ENCODE peak calls at places on chromosomes 2 and 18, in seven cellular contexts. One of them, this sample, is unnamed.

GRCh38 chr2:197088694-197089093 is 162.2 kb upstream of the PGAP1 start:
- DNase-seq in fibroblast of mammary gland: peak
- DNase-seq in retinal pigment epithelial cell: peak
- DNase-seq in kidney epithelial cell: peak
- DNase-seq in A549: no peak
- DNase-seq in kidney: no peak
- DNase-seq in endothelial cell: no peak
- DNase-seq in this sample: no peak

GRCh38 chr2:217052856-217053577 is 193.2 kb upstream of the TNP1 start:
- DNase-seq in retinal pigment epithelial cell: no peak
- DNase-seq in A549: no peak
- DNase-seq in kidney: no peak
- DNase-seq in fibroblast of mammary gland: no peak
- DNase-seq in endothelial cell: no peak
- DNase-seq in kidney epithelial cell: no peak
- DNase-seq in this sample: no peak

GRCh38 chr18:56162871-56163270 is 475.5 kb downstream of the TXNL1 start:
- DNase-seq in kidney: no peak
- DNase-seq in endothelial cell: no peak
- DNase-seq in retinal pigment epithelial cell: no peak
- DNase-seq in fibroblast of mammary gland: peak
- DNase-seq in A549: no peak
- DNase-seq in kidney epithelial cell: no peak
- DNase-seq in this sample: no peak

GRCh38 chr2:221482581-221483140 is 89.4 kb downstream of the EPHA4 start:
- DNase-seq in kidney: no peak
- DNase-seq in retinal pigment epithelial cell: no peak
- DNase-seq in fibroblast of mammary gland: no peak
- DNase-seq in endothelial cell: no peak
- DNase-seq in A549: no peak
- DNase-seq in kidney epithelial cell: no peak
- DNase-seq in this sample: no peak

GRCh38 chr2:120935339-120936313 is 200.0 kb downstream of the GLI2 start:
- DNase-seq in fibroblast of mammary gland: peak
- DNase-seq in endothelial cell: no peak
- DNase-seq in retinal pigment epithelial cell: no peak
- DNase-seq in kidney: peak
- DNase-seq in kidney epithelial cell: peak
- DNase-seq in A549: peak
- DNase-seq in this sample: no peak

GRCh38 chr2:30758315-30758714 is 48.9 kb downstream of the CAPN13 start:
- DNase-seq in endothelial cell: no peak
- DNase-seq in fibroblast of mammary gland: no peak
- DNase-seq in kidney: no peak
- DNase-seq in kidney epithelial cell: no peak
- DNase-seq in retinal pigment epithelial cell: no peak
- DNase-seq in A549: no peak
- DNase-seq in this sample: peak

GRCh38 chr18:63979409-63979908 is 9.6 kb downstream of the SERPINB8 start:
- DNase-seq in endothelial cell: peak
- DNase-seq in retinal pigment epithelial cell: no peak
- DNase-seq in A549: peak
- DNase-seq in kidney: no peak
- DNase-seq in fibroblast of mammary gland: peak
- DNase-seq in kidney epithelial cell: peak
- DNase-seq in this sample: peak

GRCh38 chr2:30577151-30577550 is 130.1 kb downstream of the LCLAT1 start:
- DNase-seq in kidney epithelial cell: no peak
- DNase-seq in A549: no peak
- DNase-seq in kidney: no peak
- DNase-seq in fibroblast of mammary gland: no peak
- DNase-seq in retinal pigment epithelial cell: peak
- DNase-seq in endothelial cell: no peak
- DNase-seq in this sample: no peak

GRCh38 chr2:40448476-40449079 is 3.3 kb downstream of the SLC8A1 start:
- DNase-seq in A549: peak
- DNase-seq in endothelial cell: peak
- DNase-seq in kidney epithelial cell: no peak
- DNase-seq in retinal pigment epithelial cell: no peak
- DNase-seq in fibroblast of mammary gland: peak
- DNase-seq in kidney: no peak
- DNase-seq in this sample: no peak

GRCh38 chr18:36155960-36156757 is 26.5 kb downstream of the ELP2 start:
- DNase-seq in fibroblast of mammary gland: peak
- DNase-seq in kidney epithelial cell: no peak
- DNase-seq in kidney: no peak
- DNase-seq in endothelial cell: no peak
- DNase-seq in retinal pigment epithelial cell: no peak
- DNase-seq in A549: no peak
- DNase-seq in this sample: no peak

GRCh38 chr2:1803217-1804115 is 59.2 kb upstream of the PXDN start:
- DNase-seq in A549: no peak
- DNase-seq in fibroblast of mammary gland: no peak
- DNase-seq in kidney: peak
- DNase-seq in endothelial cell: no peak
- DNase-seq in retinal pigment epithelial cell: no peak
- DNase-seq in kidney epithelial cell: no peak
- DNase-seq in this sample: no peak

DNA sequence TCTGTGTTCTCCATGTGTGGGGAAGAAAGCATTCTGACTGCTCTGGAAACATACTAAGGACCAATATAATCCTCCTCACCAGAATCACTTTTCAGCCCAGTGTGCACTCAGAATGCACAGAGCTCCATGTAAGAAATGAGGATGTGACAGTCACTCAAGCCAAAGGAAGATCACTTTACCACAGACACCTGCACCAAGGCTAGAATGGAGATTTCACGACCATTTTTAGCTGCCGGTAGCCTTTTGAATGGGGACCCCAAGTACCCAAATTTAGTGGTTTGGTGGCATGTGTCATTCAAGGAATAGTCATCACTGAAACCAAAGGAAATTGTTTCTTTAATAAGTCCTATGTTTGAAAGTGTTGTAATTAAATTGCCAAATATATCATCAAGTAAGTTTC is 613.2 kb upstream of the ACVR2A start:
- DNase-seq in endothelial cell: no peak
- DNase-seq in retinal pigment epithelial cell: no peak
- DNase-seq in kidney epithelial cell: no peak
- DNase-seq in fibroblast of mammary gland: no peak
- DNase-seq in A549: no peak
- DNase-seq in kidney: no peak
- DNase-seq in this sample: no peak
- TF ChIP-seq CTCF in endothelial cell: no peak
- TF ChIP-seq CTCF in retinal pigment epithelial cell: no peak
- TF ChIP-seq CTCF in kidney epithelial cell: no peak
- TF ChIP-seq CTCF in fibroblast of mammary gland: no peak
- TF ChIP-seq CTCF in A549: no peak
- TF ChIP-seq CTCF in kidney: no peak
- TF ChIP-seq CTCF in this sample: no peak

GRCh38 chr2:128486640-128487375 is 168.1 kb upstream of the HS6ST1 start:
- DNase-seq in endothelial cell: no peak
- DNase-seq in retinal pigment epithelial cell: no peak
- DNase-seq in fibroblast of mammary gland: no peak
- DNase-seq in kidney epithelial cell: no peak
- DNase-seq in kidney: no peak
- DNase-seq in A549: no peak
- DNase-seq in this sample: no peak
- TF ChIP-seq CTCF in endothelial cell: no peak
- TF ChIP-seq CTCF in retinal pigment epithelial cell: no peak
- TF ChIP-seq CTCF in fibroblast of mammary gland: no peak
- TF ChIP-seq CTCF in kidney epithelial cell: no peak
- TF ChIP-seq CTCF in kidney: no peak
- TF ChIP-seq CTCF in A549: no peak
- TF ChIP-seq CTCF in this sample: no peak

GRCh38 chr2:67999332-67999731 is 63.5 kb downstream of the C1D start:
- DNase-seq in kidney epithelial cell: no peak
- DNase-seq in endothelial cell: no peak
- DNase-seq in fibroblast of mammary gland: no peak
- DNase-seq in kidney: no peak
- DNase-seq in retinal pigment epithelial cell: no peak
- DNase-seq in A549: no peak
- DNase-seq in this sample: no peak
- TF ChIP-seq CTCF in kidney epithelial cell: no peak
- TF ChIP-seq CTCF in endothelial cell: no peak
- TF ChIP-seq CTCF in fibroblast of mammary gland: no peak
- TF ChIP-seq CTCF in kidney: no peak
- TF ChIP-seq CTCF in retinal pigment epithelial cell: no peak
- TF ChIP-seq CTCF in A549: no peak
- TF ChIP-seq CTCF in this sample: no peak

DNA sequence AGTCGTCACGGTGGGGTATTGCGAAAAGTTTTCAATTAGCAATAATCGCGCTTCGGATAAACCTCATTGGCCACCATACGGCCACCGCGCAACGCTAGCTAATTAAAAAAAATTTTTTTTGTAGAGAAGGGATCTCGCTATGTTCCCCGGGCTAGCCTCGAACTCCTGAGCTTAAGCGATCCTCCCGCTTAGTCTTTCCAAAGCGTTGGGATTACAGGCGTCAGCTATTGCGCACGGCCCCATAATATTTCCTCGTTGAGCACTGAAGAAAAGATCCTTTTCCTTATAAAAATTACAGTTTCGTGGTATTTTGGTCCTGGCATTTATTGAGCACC is 759 bp upstream of the ACTR1B start:
- DNase-seq in kidney epithelial cell: no peak
- DNase-seq in endothelial cell: peak
- DNase-seq in A549: peak
- DNase-seq in kidney: no peak
- DNase-seq in fibroblast of mammary gland: no peak
- DNase-seq in retinal pigment epithelial cell: no peak
- DNase-seq in this sample: peak
- TF ChIP-seq CTCF in kidney epithelial cell: no peak
- TF ChIP-seq CTCF in endothelial cell: no peak
- TF ChIP-seq CTCF in A549: no peak
- TF ChIP-seq CTCF in kidney: no peak
- TF ChIP-seq CTCF in fibroblast of mammary gland: no peak
- TF ChIP-seq CTCF in retinal pigment epithelial cell: no peak
- TF ChIP-seq CTCF in this sample: no peak

DNA sequence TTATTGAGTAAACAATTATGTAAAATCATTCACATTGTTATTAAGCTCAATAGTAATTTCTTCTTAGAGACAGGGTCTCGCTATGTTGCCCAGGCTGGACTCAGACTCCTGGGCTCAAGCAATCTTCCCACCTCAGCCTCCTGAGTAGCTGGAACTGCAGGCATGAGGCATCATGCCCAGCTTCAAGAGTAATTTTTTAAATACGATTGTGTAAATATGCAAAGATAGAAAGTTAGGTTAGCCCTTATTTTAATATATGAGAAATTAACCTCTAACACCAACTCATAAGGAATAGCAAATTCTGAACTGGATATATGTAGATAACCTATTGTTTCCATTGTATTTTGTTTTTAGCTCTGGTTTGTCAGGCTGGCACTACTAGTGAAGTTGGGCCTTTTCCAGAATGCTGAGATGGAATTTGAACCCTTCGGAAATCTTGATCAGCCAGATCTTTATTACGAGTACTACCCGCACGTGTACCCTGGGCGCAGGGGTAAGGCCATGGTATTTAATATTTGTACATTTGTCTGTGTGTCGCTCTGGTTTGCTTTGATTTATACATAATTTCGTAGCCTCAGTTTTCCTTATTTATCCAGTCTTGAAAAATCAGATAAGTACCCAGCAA is 44.8 kb downstream of the TRAPPC12 start:
- DNase-seq in kidney: no peak
- DNase-seq in endothelial cell: no peak
- DNase-seq in kidney epithelial cell: no peak
- DNase-seq in A549: no peak
- DNase-seq in retinal pigment epithelial cell: no peak
- DNase-seq in fibroblast of mammary gland: no peak
- DNase-seq in this sample: no peak
- TF ChIP-seq CTCF in kidney: no peak
- TF ChIP-seq CTCF in endothelial cell: peak
- TF ChIP-seq CTCF in kidney epithelial cell: no peak
- TF ChIP-seq CTCF in A549: no peak
- TF ChIP-seq CTCF in retinal pigment epithelial cell: no peak
- TF ChIP-seq CTCF in fibroblast of mammary gland: no peak
- TF ChIP-seq CTCF in this sample: peak

GRCh38 chr2:48510329-48510728 is 19.6 kb upstream of the STON1 start:
- DNase-seq in retinal pigment epithelial cell: no peak
- DNase-seq in fibroblast of mammary gland: peak
- DNase-seq in A549: no peak
- DNase-seq in endothelial cell: no peak
- DNase-seq in kidney: no peak
- DNase-seq in kidney epithelial cell: no peak
- DNase-seq in this sample: no peak
- TF ChIP-seq CTCF in retinal pigment epithelial cell: no peak
- TF ChIP-seq CTCF in fibroblast of mammary gland: no peak
- TF ChIP-seq CTCF in A549: no peak
- TF ChIP-seq CTCF in endothelial cell: no peak
- TF ChIP-seq CTCF in kidney: no peak
- TF ChIP-seq CTCF in kidney epithelial cell: no peak
- TF ChIP-seq CTCF in this sample: no peak

GRCh38 chr2:88667219-88667618 is 24.3 kb upstream of the RPIA start:
- DNase-seq in kidney epithelial cell: no peak
- DNase-seq in fibroblast of mammary gland: no peak
- DNase-seq in retinal pigment epithelial cell: no peak
- DNase-seq in A549: no peak
- DNase-seq in kidney: no peak
- DNase-seq in endothelial cell: no peak
- DNase-seq in this sample: no peak
- TF ChIP-seq CTCF in kidney epithelial cell: no peak
- TF ChIP-seq CTCF in fibroblast of mammary gland: no peak
- TF ChIP-seq CTCF in retinal pigment epithelial cell: no peak
- TF ChIP-seq CTCF in A549: no peak
- TF ChIP-seq CTCF in kidney: no peak
- TF ChIP-seq CTCF in endothelial cell: no peak
- TF ChIP-seq CTCF in this sample: no peak

DNA sequence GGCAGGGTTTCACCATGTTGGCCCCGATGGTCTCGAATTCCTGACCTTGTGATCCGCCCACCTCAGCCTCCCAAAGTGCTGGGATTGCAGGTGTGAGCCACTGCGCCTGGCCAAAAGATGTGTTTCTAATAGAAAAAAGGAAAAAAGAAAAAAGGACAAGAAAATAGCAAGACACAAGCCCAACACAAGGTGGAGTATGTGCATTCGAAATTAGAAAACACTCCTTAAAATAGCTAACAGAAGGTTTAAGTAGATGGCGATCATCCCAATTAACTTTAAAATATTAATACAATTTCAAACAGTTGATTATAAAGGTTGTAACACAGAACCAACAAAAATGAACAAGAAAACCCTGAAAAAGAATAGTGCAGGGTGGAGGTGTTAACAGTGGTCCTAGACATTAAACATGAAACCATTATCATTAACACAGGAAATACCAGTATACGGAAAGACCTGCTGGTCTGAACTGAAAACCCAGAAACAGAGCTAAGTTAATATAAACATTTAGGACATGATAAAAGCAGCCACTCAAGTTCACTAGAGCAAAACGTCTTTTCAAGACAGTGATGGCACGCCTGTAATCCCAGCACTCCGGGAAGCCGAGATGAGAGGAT is 57.9 kb downstream of the HDLBP start:
- DNase-seq in kidney epithelial cell: no peak
- DNase-seq in kidney: no peak
- DNase-seq in endothelial cell: no peak
- DNase-seq in fibroblast of mammary gland: no peak
- DNase-seq in retinal pigment epithelial cell: no peak
- DNase-seq in A549: no peak
- DNase-seq in this sample: no peak
- TF ChIP-seq CTCF in kidney epithelial cell: no peak
- TF ChIP-seq CTCF in kidney: no peak
- TF ChIP-seq CTCF in endothelial cell: no peak
- TF ChIP-seq CTCF in fibroblast of mammary gland: peak
- TF ChIP-seq CTCF in retinal pigment epithelial cell: peak
- TF ChIP-seq CTCF in A549: peak
- TF ChIP-seq CTCF in this sample: no peak

This sample was measured in glutamatergic neuron.